ENCODE peak calls at places on chromosome 20, in eight cellular contexts. X is psoas muscle, Y is IMR-90, O is MM.1S, R is GM12865, F is GM13977, N is mammary epithelial cell, P is HL-60. D is an unnamed sample.

GRCh38 chr20:11726021-11726420 is 191.7 kb upstream of the BTBD3 start:
- DNase-seq in X (no peak), N (no peak), O (no peak), Y (no peak), P (no peak), F (no peak), R (no peak), D (peak)

GRCh38 chr20:18428490-18429173 is 38.2 kb downstream of the DZANK1 start:
- DNase-seq in N (no peak), O (no peak), Y (peak), F (no peak), P (no peak), X (no peak), R (no peak), D (peak)

GRCh38 chr20:16580127-16580526 is 6.9 kb upstream of the KIF16B start:
- DNase-seq in N (peak), X (peak), P (no peak), O (no peak), Y (peak), F (no peak), R (no peak), D (peak)

GRCh38 chr20:23193985-23194384 is 107.9 kb upstream of the CD93 start:
- DNase-seq in R (no peak), N (peak), X (no peak), O (no peak), P (peak), F (no peak), Y (no peak), D (no peak)

GRCh38 chr20:11453430-11453829 is 464.3 kb upstream of the BTBD3 start:
- DNase-seq in F (no peak), P (peak), R (no peak), O (no peak), N (peak), X (no peak), Y (peak), D (peak)

GRCh38 chr20:63695419-63696310 is 787 bp upstream of the TNFRSF6B start:
- DNase-seq in Y (no peak), N (no peak), R (no peak), P (no peak), F (no peak), X (peak), O (no peak), D (no peak)

GRCh38 chr20:43508106-43508505 is 609 bp downstream of the L3MBTL1 start:
- DNase-seq in P (no peak), R (no peak), O (no peak), F (peak), N (no peak), Y (no peak), X (no peak), D (no peak)

GRCh38 chr20:50049442-50050026 is 63.4 kb downstream of the UBE2V1 start:
- DNase-seq in X (no peak), Y (no peak), R (peak), O (no peak), P (no peak), F (no peak), N (no peak), D (no peak)

GRCh38 chr20:48789781-48790544 is 37.8 kb downstream of the PREX1 start:
- DNase-seq in R (peak), X (no peak), P (no peak), O (no peak), Y (no peak), F (peak), N (no peak), D (no peak)

DNA sequence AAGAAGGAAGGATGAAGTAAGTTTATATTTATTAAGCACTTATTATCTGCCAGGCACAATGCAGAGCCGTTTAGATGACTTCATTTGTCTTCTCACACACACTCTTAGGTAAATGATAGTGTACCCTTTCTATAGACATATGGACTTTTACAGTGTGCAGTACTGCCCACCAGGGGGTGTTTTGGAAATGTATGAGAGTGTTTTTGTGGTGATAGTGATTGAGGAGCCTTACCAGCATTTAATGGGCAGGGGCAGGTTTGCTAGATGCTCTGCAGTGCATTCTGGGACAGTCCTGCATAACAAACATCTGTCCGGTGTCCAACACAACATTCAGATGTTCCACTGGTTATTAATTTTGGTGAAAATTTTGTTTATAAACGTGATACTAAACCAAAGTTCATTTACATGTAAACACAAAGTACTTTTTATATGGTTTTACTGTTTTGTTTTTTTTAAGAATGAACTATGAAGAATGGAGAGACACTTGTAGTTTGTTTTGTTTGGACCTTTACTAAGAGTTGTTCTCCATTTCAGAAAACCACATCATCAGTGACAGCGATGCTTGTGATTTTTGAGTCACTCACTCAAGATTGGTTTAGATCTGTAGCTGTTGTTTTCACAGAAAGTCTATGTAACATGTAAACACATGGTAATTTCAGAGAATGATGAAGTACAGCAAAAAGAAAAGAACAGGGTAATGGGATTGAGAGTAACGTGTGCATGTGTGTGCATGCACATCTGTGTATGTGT is 19.9 kb downstream of the KCNS1 start:
- DNase-seq in R (no peak), F (no peak), Y (peak), N (no peak), P (peak), O (no peak), X (no peak), D (peak)
- TF ChIP-seq CTCF in R (peak), F (peak), Y (peak), N (peak), P (peak), O (peak), X (peak), D (peak)

DNA sequence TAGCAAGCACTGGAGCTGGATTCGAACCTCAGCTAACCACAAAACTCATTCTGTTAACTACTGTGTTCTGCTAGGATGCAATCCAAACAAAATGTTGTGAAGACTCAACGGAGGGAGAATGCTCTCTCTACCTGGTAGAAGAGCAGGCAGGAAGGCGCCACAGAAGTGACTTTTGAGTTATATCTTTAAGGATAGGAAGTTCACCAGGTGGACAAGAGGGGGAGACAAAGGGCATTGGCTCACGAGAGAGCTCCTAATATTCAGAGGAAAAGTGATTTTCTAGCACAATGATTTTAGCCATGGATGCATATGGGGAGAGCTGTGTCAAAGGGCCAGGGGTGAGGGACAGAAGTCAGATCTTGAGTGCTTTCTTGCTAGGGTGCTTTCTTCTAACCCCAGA is 108.4 kb upstream of the MAFB start:
- DNase-seq in X (no peak), F (peak), P (no peak), O (peak), N (peak), Y (peak), R (peak), D (peak)
- TF ChIP-seq CTCF in X (no peak), F (peak), P (no peak), O (peak), N (peak), Y (peak), R (peak), D (peak)

GRCh38 chr20:32439132-32439829 is 81.2 kb downstream of the ASXL1 start:
- DNase-seq in F (no peak), O (no peak), R (no peak), X (no peak), Y (peak), N (no peak), P (no peak), D (peak)
- TF ChIP-seq CTCF in F (no peak), O (no peak), R (no peak), X (no peak), Y (peak), N (no peak), P (no peak), D (peak)

DNA sequence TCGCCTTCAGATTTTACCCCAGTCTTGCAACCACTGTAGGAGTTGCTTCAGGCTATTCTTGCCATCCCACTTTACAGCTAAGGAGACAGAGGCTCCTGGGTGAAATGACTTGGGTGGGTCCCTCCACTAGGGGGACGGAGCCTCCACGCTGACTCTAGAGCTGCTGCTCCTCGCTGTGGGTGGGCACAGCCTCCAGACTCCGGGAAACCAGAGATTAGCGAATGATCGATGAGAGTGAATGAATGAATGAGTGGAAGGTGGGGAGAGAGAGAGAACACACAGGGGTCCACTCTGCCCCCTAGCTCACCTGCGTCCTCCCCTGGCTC is 10.4 kb downstream of the ZBP1 start:
- DNase-seq in N (no peak), F (no peak), Y (no peak), O (no peak), R (no peak), P (no peak), X (peak), D (no peak)
- TF ChIP-seq CTCF in N (no peak), F (no peak), Y (no peak), O (peak), R (no peak), P (no peak), X (no peak), D (peak)

GRCh38 chr20:59987135-59987534 is 28.9 kb downstream of the CDH26 start:
- DNase-seq in P (no peak), O (no peak), Y (no peak), X (no peak), F (no peak), R (no peak), N (peak), D (no peak)

GRCh38 chr20:59988141-59988540 is 29.9 kb downstream of the CDH26 start:
- DNase-seq in F (no peak), N (peak), R (no peak), Y (peak), X (no peak), P (no peak), O (no peak), D (no peak)

GRCh38 chr20:59984551-59984950 is 26.3 kb downstream of the CDH26 start:
- DNase-seq in O (no peak), F (no peak), Y (no peak), N (no peak), R (no peak), X (no peak), P (peak), D (no peak)

GRCh38 chr20:59985864-59986263 is 27.6 kb downstream of the CDH26 start:
- DNase-seq in R (no peak), P (peak), N (no peak), F (no peak), X (no peak), O (no peak), Y (no peak), D (no peak)
- TF ChIP-seq CTCF in R (peak), P (no peak), N (no peak), F (peak), X (no peak), O (no peak), Y (no peak), D (no peak)

DNA sequence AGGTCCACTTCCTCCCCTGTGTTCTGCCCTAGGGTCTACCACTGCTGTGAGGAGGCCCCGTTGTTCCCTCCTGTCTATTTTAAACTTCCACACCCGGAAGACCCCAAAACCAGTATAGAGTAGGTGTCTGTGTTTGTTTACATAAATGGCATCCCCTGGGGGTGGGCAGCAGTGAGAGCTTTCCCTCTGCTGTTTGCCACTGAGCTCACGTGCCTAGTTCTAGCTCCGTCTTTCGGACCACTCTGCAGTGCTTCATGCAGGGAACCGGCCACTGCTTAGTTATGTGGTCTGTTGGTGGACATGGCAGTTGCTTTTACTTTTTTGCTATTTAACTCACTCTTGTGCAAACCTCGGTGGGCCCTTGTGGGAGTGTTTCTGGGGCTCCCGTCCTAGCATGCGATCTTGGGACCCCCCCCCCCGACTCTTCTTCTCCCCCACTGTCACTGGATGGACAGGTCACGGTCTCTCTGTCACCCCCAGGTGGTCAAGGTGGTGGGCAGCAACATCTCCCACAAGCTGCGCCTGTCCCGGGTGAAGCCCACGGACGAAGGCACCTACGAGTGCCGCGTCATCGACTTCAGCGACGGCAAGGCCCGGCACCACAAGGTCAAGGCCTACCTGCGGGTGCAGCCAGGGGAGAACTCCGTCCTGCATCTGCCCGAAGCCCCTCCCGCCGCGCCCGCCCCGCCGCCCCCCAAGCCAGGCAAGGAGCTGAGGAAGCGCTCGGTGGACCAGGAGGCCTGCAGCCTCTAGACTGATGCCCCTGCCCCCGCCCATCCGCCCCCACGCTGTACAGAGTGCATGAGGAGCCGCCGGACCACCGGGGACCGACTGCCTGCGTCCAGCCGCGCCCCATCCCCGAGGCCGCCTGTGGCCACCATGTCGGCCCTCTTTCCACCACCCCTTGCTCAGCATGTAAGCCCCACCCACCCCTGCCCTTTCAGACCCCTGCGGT is 40.9 kb downstream of the VSTM2L start:
- DNase-seq in R (no peak), X (no peak), Y (no peak), O (no peak), N (no peak), P (no peak), F (no peak), D (no peak)
- TF ChIP-seq CTCF in R (no peak), X (no peak), Y (no peak), O (no peak), N (no peak), P (no peak), F (peak), D (peak)

GRCh38 chr20:38833857-38834164 is 28.3 kb downstream of the PPP1R16B start:
- DNase-seq in O (no peak), F (peak), N (no peak), R (peak), Y (no peak), P (no peak), X (no peak), D (no peak)
- TF ChIP-seq CTCF in O (no peak), F (no peak), N (no peak), R (no peak), Y (no peak), P (no peak), X (no peak), D (no peak)